ENCODE peak calls at places on chromosomes 12 and 14, in ten cellular contexts. A is dorsolateral prefrontal cortex, J is RWPE1, Y is psoas muscle, R is caudate nucleus, P is right cardiac atrium, O is upper lobe of right lung, G is breast epithelium, I is body of pancreas, L is ovary. K is an unnamed sample.

GRCh38 chr12:120101182-120101581 is 15.4 kb downstream of the RAB35 start:
- DNase-seq in A (no peak), J (no peak), Y (peak; percentile 69), R (no peak), P (peak; percentile 72), O (no peak), G (no peak), I (no peak), L (no peak), K (no peak)

GRCh38 chr14:95240859-95241813 is 78.6 kb downstream of the CLMN start:
- DNase-seq in A (no peak), J (no peak), Y (no peak), R (no peak), P (no peak), O (no peak), G (peak; percentile 45), I (no peak), L (no peak), K (no peak)

GRCh38 chr12:80353254-80353653 is 90.8 kb upstream of the PTPRQ start:
- DNase-seq in A (no peak), J (no peak), Y (no peak), R (no peak), P (no peak), O (no peak), G (no peak), I (no peak), L (no peak), K (no peak)

GRCh38 chr12:57090924-57091632 is 2.2 kb downstream of the NAB2 start:
- DNase-seq in A (peak; percentile 68), J (no peak), Y (no peak), R (peak; percentile 61), P (peak; percentile 78), O (no peak), G (no peak), I (no peak), L (no peak), K (peak; percentile 48)

GRCh38 chr14:80215756-80216581 is 4.7 kb upstream of the DIO2 start:
- DNase-seq in A (no peak), J (no peak), Y (peak; percentile 54), R (no peak), P (no peak), O (no peak), G (no peak), I (no peak), L (no peak), K (no peak)

GRCh38 chr12:91273542-91273941 is 90.9 kb upstream of the DCN start:
- DNase-seq in A (no peak), J (no peak), Y (no peak), R (no peak), P (no peak), O (no peak), G (no peak), I (no peak), L (no peak), K (no peak)

GRCh38 chr14:88323086-88323519 is at the start of gene KCNK10:
- DNase-seq in A (no peak), J (no peak), Y (no peak), R (no peak), P (no peak), O (no peak), G (no peak), I (no peak), L (no peak), K (no peak)

GRCh38 chr14:59890676-59891075 is 20.1 kb upstream of the RTN1 start:
- DNase-seq in A (no peak), J (no peak), Y (no peak), R (no peak), P (no peak), O (no peak), G (no peak), I (no peak), L (no peak), K (no peak)

GRCh38 chr12:101839324-101840283 is 8.8 kb upstream of the GNPTAB start:
- DNase-seq in A (no peak), J (peak; percentile 63), Y (peak; percentile 58), R (peak; percentile 18), P (peak; percentile 70), O (no peak), G (peak; percentile 48), I (peak; percentile 78), L (peak; percentile 71), K (peak; percentile 26)

GRCh38 chr14:105421723-105422615 is 2.3 kb downstream of the MTA1 start:
- DNase-seq in A (no peak), J (no peak), Y (peak; percentile 51), R (no peak), P (peak; percentile 42), O (no peak), G (no peak), I (no peak), L (no peak), K (no peak)

GRCh38 chr12:48157016-48157888 is at the start of gene ASB8:
- DNase-seq in A (peak; percentile 97), J (peak; percentile 95), Y (peak; percentile 100), R (peak; percentile 99), P (peak; percentile 100), O (peak; percentile 99), G (peak; percentile 97), I (peak; percentile 99), L (peak; percentile 99), K (peak; percentile 96)
- H3K27ac ChIP-seq in A (peak within 1 kb of the TSS; percentile 94), J (peak within 1 kb of the TSS; percentile 77), Y (peak within 1 kb of the TSS; percentile 97), R (peak within 1 kb of the TSS; percentile 97), P (peak within 1 kb of the TSS; percentile 92), O (peak within 1 kb of the TSS; percentile 85), G (peak within 1 kb of the TSS; percentile 86), I (peak within 1 kb of the TSS; percentile 72), L (peak within 1 kb of the TSS; percentile 26), K (peak within 1 kb of the TSS; percentile 85)

GRCh38 chr12:27549231-27549800 is 25.3 kb downstream of the PPFIBP1 start:
- DNase-seq in A (no peak), J (peak; percentile 69), Y (no peak), R (no peak), P (no peak), O (no peak), G (no peak), I (no peak), L (no peak), K (no peak)

GRCh38 chr12:27547592-27547991 is 23.6 kb downstream of the PPFIBP1 start:
- DNase-seq in A (no peak), J (no peak), Y (no peak), R (no peak), P (peak; percentile 57), O (no peak), G (no peak), I (no peak), L (no peak), K (no peak)

GRCh38 chr12:27550653-27550975 is 26.6 kb downstream of the PPFIBP1 start:
- DNase-seq in A (no peak), J (no peak), Y (no peak), R (no peak), P (no peak), O (no peak), G (no peak), I (no peak), L (no peak), K (no peak)

GRCh38 chr12:27549801-27550652 is 26.0 kb downstream of the PPFIBP1 start:
- DNase-seq in A (no peak), J (peak; percentile 72), Y (peak; percentile 83), R (no peak), P (peak; percentile 90), O (peak; percentile 75), G (peak; percentile 87), I (peak; percentile 87), L (peak; percentile 96), K (no peak)

GRCh38 chr12:27548301-27549199 is 24.5 kb downstream of the PPFIBP1 start:
- DNase-seq in A (no peak), J (no peak), Y (no peak), R (no peak), P (no peak), O (no peak), G (no peak), I (no peak), L (no peak), K (no peak)
- H3K27ac ChIP-seq in A (peak overlapping the region; percentile 40), J (peak overlapping the region; percentile 80), Y (peak overlapping the region; percentile 76), R (no peak overlapping the region), P (peak overlapping the region; percentile 88), O (peak overlapping the region; percentile 59), G (peak overlapping the region; percentile 82), I (no peak overlapping the region), L (no peak overlapping the region), K (no peak overlapping the region)

DNA sequence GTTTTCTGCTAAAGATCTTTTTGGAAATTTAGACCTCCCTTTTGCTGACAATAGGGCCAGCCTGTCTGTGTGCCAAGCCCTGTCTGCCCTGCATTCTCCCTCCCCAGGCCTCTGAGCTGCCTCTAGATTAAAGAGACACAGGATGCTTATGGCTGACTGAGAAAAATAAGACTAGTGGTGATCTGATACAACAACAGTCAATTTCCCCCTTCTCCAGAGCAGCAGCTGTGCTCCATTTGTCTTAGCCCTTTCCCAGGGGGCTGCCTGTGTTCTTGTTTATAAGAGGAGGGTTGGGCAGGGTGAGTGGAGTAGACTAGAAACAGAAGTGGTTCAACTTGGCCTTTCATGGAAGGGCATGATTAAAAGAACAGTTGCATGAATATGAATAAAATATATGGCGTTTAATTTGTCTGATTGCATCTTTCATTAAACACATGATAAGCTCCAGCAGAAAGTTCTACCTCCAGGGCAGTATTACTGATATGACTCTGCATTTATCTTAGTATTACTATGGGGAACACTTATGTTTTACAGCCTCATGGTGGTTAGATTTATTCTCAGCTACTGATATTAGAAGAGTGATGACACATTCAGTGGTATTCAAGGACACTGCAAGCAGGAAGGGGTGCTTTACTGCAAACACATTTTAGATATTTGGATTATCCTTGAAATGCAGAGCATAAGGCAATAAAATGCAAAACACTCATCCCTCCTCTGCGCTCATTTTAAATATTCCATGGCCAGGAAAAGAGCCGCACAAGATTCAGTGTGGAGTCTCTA is 150.1 kb upstream of the CLEC14A start:
- DNase-seq in A (no peak), J (no peak), Y (no peak), R (no peak), P (peak; percentile 24), O (no peak), G (no peak), I (no peak), L (no peak), K (no peak)
- H3K27ac ChIP-seq in A (no peak overlapping the region), J (no peak overlapping the region), Y (no peak overlapping the region), R (no peak overlapping the region), P (no peak overlapping the region), O (no peak overlapping the region), G (no peak overlapping the region), I (no peak overlapping the region), L (no peak overlapping the region), K (no peak overlapping the region)

GRCh38 chr14:68986225-68986624 is 7.1 kb upstream of the ACTN1 start:
- DNase-seq in A (no peak), J (no peak), Y (no peak), R (no peak), P (no peak), O (no peak), G (no peak), I (no peak), L (no peak), K (no peak)

GRCh38 chr14:68983210-68983609 is 4.1 kb upstream of the ACTN1 start:
- DNase-seq in A (no peak), J (no peak), Y (no peak), R (no peak), P (no peak), O (no peak), G (no peak), I (no peak), L (no peak), K (no peak)

GRCh38 chr14:68987653-68988036 is 8.5 kb upstream of the ACTN1 start:
- DNase-seq in A (no peak), J (no peak), Y (no peak), R (no peak), P (no peak), O (no peak), G (no peak), I (no peak), L (no peak), K (no peak)

GRCh38 chr14:68984686-68985085 is 5.6 kb upstream of the ACTN1 start:
- DNase-seq in A (no peak), J (no peak), Y (no peak), R (no peak), P (no peak), O (no peak), G (no peak), I (no peak), L (no peak), K (no peak)

GRCh38 chr14:68986926-68987652 is 8.0 kb upstream of the ACTN1 start:
- DNase-seq in A (no peak), J (no peak), Y (no peak), R (no peak), P (no peak), O (no peak), G (no peak), I (no peak), L (no peak), K (no peak)
- H3K27ac ChIP-seq in A (no peak overlapping the region), J (no peak overlapping the region), Y (no peak overlapping the region), R (no peak overlapping the region), P (no peak overlapping the region), O (no peak overlapping the region), G (no peak overlapping the region), I (no peak overlapping the region), L (no peak overlapping the region), K (no peak overlapping the region)

K was measured in substantia nigra.